ENCODE peak calls at places on chromosomes 16 and 17, in five cellular contexts. Q is GM23338, D is neuronal stem cell, Y is left ventricle myocardium inferior, P is esophagus muscularis mucosa. T is an unnamed sample. For H3K27me3, the result is how much of the 10 kb centered on the place peaks cover.

GRCh38 chr17:66540131-66540781 is 237.8 kb downstream of the PRKCA start:
- DNase-seq in Q (peak), D (peak), Y (peak), P (no peak), T (no peak)

GRCh38 chr16:58449768-58450167 is 50.2 kb upstream of the NDRG4 start:
- DNase-seq in Q (no peak), D (no peak), Y (no peak), P (no peak), T (no peak)

GRCh38 chr16:28574925-28575324 is 21.2 kb downstream of the SGF29 start:
- DNase-seq in Q (no peak), D (no peak), Y (no peak), P (no peak), T (no peak)

GRCh38 chr16:64469906-64470702 is 651.8 kb downstream of the CDH11 start:
- DNase-seq in Q (no peak), D (no peak), Y (peak), P (no peak), T (no peak)

GRCh38 chr16:22321340-22322001 is 24.3 kb downstream of the POLR3E start:
- DNase-seq in Q (peak), D (peak), Y (peak), P (no peak), T (peak)

GRCh38 chr16:3974751-3975150 is 94.2 kb upstream of the CREBBP start:
- DNase-seq in Q (no peak), D (no peak), Y (no peak), P (no peak), T (no peak)

GRCh38 chr17:78798695-78799559 is 16.9 kb upstream of the CYTH1 start:
- DNase-seq in Q (peak), D (no peak), Y (no peak), P (no peak), T (peak)

GRCh38 chr16:15404792-15405191 is 9.2 kb downstream of the MPV17L start:
- DNase-seq in Q (no peak), D (no peak), Y (no peak), P (peak), T (no peak)

GRCh38 chr17:50213026-50214015 is 11.9 kb upstream of the COL1A1 start:
- DNase-seq in Q (peak), D (no peak), Y (no peak), P (no peak), T (no peak)

GRCh38 chr17:58176200-58176599 is 9.4 kb downstream of the OR4D2 start:
- DNase-seq in Q (peak), D (peak), Y (no peak), P (no peak), T (no peak)

GRCh38 chr16:72986011-72986410 is 61.9 kb downstream of the ZFHX3 start:
- DNase-seq in Q (no peak), D (no peak), Y (peak), P (peak), T (no peak)

GRCh38 chr17:39678340-39679116 is 9.3 kb downstream of the PGAP3 start:
- DNase-seq in Q (no peak), D (no peak), Y (no peak), P (no peak), T (no peak)

DNA sequence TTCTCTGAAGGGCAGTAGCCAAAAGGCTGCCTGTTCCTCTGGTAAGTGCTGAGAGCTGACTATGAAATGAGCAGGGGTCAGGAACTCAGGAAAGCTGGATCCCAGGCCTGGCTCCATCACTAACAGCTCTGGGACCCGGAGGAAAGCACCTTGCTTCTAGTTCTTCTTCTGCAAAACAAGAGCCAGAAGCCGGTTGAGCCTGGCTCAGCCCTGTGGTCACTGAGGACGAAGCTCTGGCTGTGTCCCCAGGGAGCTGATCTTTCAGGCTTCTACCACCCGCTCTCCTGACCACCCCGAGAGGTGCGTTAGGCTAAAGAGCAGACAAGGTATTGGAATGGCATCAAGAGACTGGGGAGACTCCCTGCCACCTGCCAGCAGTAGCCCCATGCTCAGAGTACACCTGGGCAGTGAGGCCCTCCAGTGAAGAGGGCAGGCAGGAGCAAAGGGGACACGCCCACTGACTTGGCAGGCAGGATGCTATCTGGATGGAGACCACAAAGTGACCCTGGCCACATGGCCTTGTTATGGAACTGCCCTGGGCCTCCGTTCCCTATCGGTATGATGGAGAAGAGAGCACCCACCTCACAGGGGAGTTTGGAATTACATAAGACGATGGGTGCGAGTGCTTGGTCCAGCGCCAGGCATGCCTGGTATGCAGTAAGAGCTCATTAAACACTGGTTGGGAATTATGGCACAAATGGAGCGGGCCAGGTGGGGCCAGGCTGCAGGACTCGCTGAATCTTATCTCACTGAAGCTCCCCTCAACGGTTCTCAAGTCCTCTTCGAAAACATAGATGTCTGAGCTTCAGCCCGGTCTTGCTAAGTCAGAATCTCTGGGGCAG is 61.4 kb downstream of the COG7 start:
- DNase-seq in Q (no peak), D (no peak), Y (no peak), P (no peak), T (peak)
- H3K27ac ChIP-seq in Q (no peak), D (no peak), Y (no peak), P (no peak), T (no peak)

DNA sequence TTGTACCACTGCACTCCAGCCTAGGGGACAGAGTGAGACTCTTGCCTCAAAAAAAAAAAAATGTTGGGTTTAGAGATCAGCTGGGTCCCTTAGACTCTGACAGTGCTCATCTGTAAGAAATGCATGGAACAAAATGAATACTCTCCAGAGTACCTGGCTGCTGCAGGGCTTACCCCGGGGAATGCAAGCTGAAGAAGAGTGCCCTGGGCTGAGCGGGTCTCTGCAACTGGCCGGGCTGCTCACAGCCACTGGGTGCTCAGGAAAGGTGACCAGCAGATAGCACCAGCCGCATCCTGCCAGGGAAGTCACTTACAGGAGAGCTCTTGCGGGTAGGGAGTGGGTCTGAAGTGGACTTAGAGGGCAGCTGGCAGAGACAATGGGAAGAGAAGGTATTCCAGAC is 82.1 kb downstream of the GAS7 start:
- DNase-seq in Q (no peak), D (no peak), Y (no peak), P (no peak), T (no peak)
- H3K27me3 ChIP-seq in Q (under half), D (under half), Y (under half), P (under half), T (under half)

DNA sequence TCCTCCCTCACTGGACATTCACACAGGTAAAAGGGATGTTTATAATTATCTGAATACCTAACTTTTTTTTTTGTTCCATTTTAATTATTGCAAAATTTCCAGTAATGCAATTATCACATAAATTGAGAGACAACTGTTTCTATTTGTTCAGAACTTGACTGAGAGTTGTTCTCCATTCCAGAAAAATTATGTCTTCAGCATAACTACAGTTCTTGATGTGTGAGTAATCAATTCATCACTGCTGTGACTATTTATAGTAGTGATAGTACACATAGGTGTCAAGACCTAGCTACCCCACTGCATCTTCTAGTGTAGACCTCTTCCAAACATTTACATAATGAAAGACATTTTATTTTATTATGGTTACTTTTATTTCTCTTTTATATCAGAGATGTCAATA is 5.8 kb upstream of the TNRC6A start:
- DNase-seq in Q (no peak), D (no peak), Y (no peak), P (no peak), T (no peak)
- H3K4me3 ChIP-seq in Q (no peak), D (no peak), Y (no peak), P (no peak), T (no peak)

GRCh38 chr16:70670175-70670574 is 15.7 kb downstream of the MTSS2 start:
- DNase-seq in Q (no peak), D (no peak), Y (no peak), P (no peak), T (no peak)
- H3K27ac ChIP-seq in Q (no peak), D (no peak), Y (no peak), P (no peak), T (no peak)

DNA sequence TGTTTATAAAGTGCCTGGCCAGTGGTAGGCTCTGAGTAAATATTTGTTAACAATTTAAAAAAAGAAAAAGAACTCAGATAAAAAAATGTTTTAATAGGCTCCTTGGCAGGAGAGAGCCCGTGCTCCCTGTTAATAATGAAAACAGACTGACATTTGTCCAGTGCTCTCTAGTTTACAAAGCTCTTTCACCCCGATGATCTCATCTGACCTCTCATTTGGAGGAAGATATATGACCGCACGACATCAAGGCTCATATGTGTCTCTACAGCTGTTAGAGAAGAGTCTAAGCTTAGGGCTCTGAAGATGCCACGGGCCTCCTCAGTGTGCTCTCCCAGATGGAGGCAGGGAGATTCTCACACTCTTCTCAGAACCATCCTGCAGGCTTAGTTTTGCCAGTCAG is 280.8 kb upstream of the IRX5 start:
- DNase-seq in Q (no peak), D (no peak), Y (no peak), P (no peak), T (no peak)
- H3K27me3 ChIP-seq in Q (half or more), D (under half), Y (under half), P (under half), T (under half)

GRCh38 chr16:2857451-2858244 is at the start of gene PRSS22:
- DNase-seq in Q (peak), D (no peak), Y (no peak), P (no peak), T (no peak)
- H3K4me3 ChIP-seq in Q (peak), D (no peak), Y (no peak), P (peak), T (no peak)

GRCh38 chr17:59786213-59786535 is 78.7 kb downstream of the VMP1 start:
- DNase-seq in Q (no peak), D (no peak), Y (no peak), P (no peak), T (no peak)
- H3K27ac ChIP-seq in Q (peak), D (no peak), Y (peak), P (peak), T (peak)

GRCh38 chr17:41563607-41564006 is 8.3 kb downstream of the KRT9 start:
- DNase-seq in Q (no peak), D (no peak), Y (no peak), P (no peak), T (no peak)
- H3K27me3 ChIP-seq in Q (under half), D (under half), Y (half or more), P (under half), T (under half)

GRCh38 chr17:28724500-28725165 is 1.4 kb downstream of the TLCD1 start:
- DNase-seq in Q (peak), D (no peak), Y (no peak), P (no peak), T (no peak)
- H3K4me3 ChIP-seq in Q (peak), D (peak), Y (no peak), P (no peak), T (no peak)

GRCh38 chr17:16872836-16873653 is 98.9 kb downstream of the TNFRSF13B start:
- DNase-seq in Q (peak), D (peak), Y (no peak), P (no peak), T (no peak)

GRCh38 chr17:16872351-16872751 is 99.6 kb downstream of the TNFRSF13B start:
- DNase-seq in Q (no peak), D (no peak), Y (no peak), P (no peak), T (no peak)

GRCh38 chr17:16875662-16876061 is 96.3 kb downstream of the TNFRSF13B start:
- DNase-seq in Q (no peak), D (no peak), Y (no peak), P (no peak), T (no peak)

GRCh38 chr17:16870253-16871245 is 101.4 kb downstream of the TNFRSF13B start:
- DNase-seq in Q (no peak), D (no peak), Y (no peak), P (no peak), T (peak)

DNA sequence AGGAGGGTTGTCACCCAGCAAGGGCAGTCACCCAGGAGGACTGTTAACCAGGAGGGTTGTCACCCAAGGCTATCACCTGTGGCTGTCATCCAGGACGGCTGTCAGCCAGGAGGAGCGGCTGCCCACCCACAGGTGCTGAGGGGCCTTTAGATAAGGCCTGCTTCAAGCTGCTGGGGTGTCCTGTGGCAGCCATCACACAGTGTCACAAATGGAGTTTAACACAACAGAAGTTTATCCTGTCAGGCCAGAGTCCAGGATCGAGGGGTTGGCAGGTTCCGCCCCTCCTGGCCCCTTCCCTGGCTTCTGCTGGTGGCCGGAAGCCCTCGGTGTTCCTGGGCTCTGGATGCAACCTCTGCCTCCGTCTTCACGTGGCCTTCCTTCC is 98.3 kb downstream of the TNFRSF13B start:
- DNase-seq in Q (no peak), D (no peak), Y (no peak), P (no peak), T (no peak)
- H3K27ac ChIP-seq in Q (no peak), D (no peak), Y (no peak), P (no peak), T (no peak)